ENCODE peak calls at places on chromosomes 5 and 9, in six cellular contexts. S is ureter; C is SW480; D is activated T-cell treated with anti-CD3 and anti-CD28 coated beads for 1 hour; O is IMR-90; M is stimulated activated CD4-positive, alpha-beta T cell treated with anti-CD3 and anti-CD28 coated beads, Interleukin-12 subunit alpha, Interleukin-12 subunit beta, amount 100 ng/mL, for 4 hours. R is an unnamed sample.

GRCh38 chr9:26012797-26013594 is 334.8 kb upstream of the TUSC1 start:
- DNase-seq in C (no peak), D (no peak), S (no peak), M (no peak), O (peak), R (no peak)

GRCh38 chr5:132773114-132773513 is 3.9 kb downstream of the SEPTIN8 start:
- DNase-seq in O (no peak), D (no peak), S (no peak), M (no peak), C (no peak), R (no peak)

GRCh38 chr9:121860744-121861143 is 209.3 kb downstream of the DAB2IP start:
- DNase-seq in S (peak), C (no peak), M (no peak), D (no peak), O (peak), R (no peak)

GRCh38 chr9:130208600-130209347 is 36.6 kb downstream of the NCS1 start:
- DNase-seq in S (no peak), D (no peak), O (no peak), C (no peak), M (no peak), R (no peak)

GRCh38 chr9:97502984-97503861 is 1.8 kb downstream of the TMOD1 start:
- DNase-seq in O (no peak), C (no peak), D (no peak), M (no peak), S (peak), R (no peak)

GRCh38 chr9:114409103-114409780 is 21.5 kb upstream of the AKNA start:
- DNase-seq in O (peak), S (no peak), D (no peak), M (no peak), C (no peak), R (no peak)

GRCh38 chr5:73346878-73347408 is 101.6 kb downstream of the FOXD1 start:
- DNase-seq in D (no peak), M (no peak), O (no peak), S (no peak), C (no peak), R (no peak)

GRCh38 chr9:20427359-20427758 is 194.9 kb downstream of the MLLT3 start:
- DNase-seq in M (no peak), S (no peak), C (no peak), D (no peak), O (no peak), R (no peak)

GRCh38 chr5:169576181-169576598 is 7.4 kb upstream of the SPDL1 start:
- DNase-seq in O (peak), S (no peak), C (no peak), D (no peak), M (no peak), R (no peak)

GRCh38 chr9:109498195-109499060 is at the start of gene PTPN3:
- DNase-seq in O (no peak), M (no peak), C (peak), D (no peak), S (no peak), R (no peak)

GRCh38 chr5:177592010-177592834 is at the start of gene TMED9:
- DNase-seq in M (peak), C (peak), O (peak), D (peak), S (peak), R (peak)

GRCh38 chr9:114202396-114202795 is 47.1 kb downstream of the COL27A1 start:
- DNase-seq in S (no peak), O (no peak), M (no peak), D (no peak), C (no peak), R (no peak)

GRCh38 chr5:128038641-128039040 is 44.9 kb upstream of the SLC12A2 start:
- DNase-seq in O (peak), M (no peak), S (no peak), C (peak), D (no peak), R (no peak)

GRCh38 chr9:72983056-72983455 is 30.2 kb upstream of the ALDH1A1 start:
- DNase-seq in M (no peak), C (no peak), D (no peak), O (no peak), S (no peak), R (no peak)

GRCh38 chr5:162068412-162068811 is 839 bp downstream of the GABRG2 start:
- DNase-seq in S (no peak), C (peak), M (peak), O (no peak), D (no peak), R (no peak)

GRCh38 chr5:41843456-41844112 is 26.6 kb downstream of the OXCT1 start:
- DNase-seq in O (peak), S (no peak), D (no peak), M (no peak), C (peak), R (no peak)

GRCh38 chr5:153496835-153497234 is 6.4 kb downstream of the GRIA1 start:
- DNase-seq in S (no peak), O (peak), M (no peak), C (peak), D (no peak), R (no peak)

GRCh38 chr5:109246841-109247592 is 162.8 kb downstream of the PJA2 start:
- DNase-seq in D (no peak), M (no peak), C (no peak), S (no peak), O (no peak), R (no peak)

GRCh38 chr5:99878830-99879229 is 656.3 kb upstream of the FAM174A start:
- DNase-seq in M (no peak), S (no peak), D (no peak), O (no peak), C (no peak), R (no peak)

GRCh38 chr5:31106742-31107546 is 86.5 kb upstream of the CDH6 start:
- DNase-seq in M (no peak), D (no peak), C (no peak), O (peak), S (no peak), R (no peak)

GRCh38 chr5:143713331-143714032 is 98.5 kb upstream of the HMHB1 start:
- DNase-seq in M (no peak), C (no peak), D (no peak), O (peak), S (no peak), R (no peak)

GRCh38 chr9:136204838-136205706 is at the start of gene LHX3:
- DNase-seq in M (peak), D (peak), O (no peak), S (no peak), C (no peak), R (peak)

GRCh38 chr5:28748446-28748845 is 1710.1 kb upstream of the CDH9 start:
- DNase-seq in C (no peak), D (no peak), O (no peak), M (no peak), S (no peak), R (no peak)

GRCh38 chr9:136107953-136108647 is 10.6 kb downstream of the TMEM250 start:
- DNase-seq in S (peak), O (no peak), C (peak), M (no peak), D (no peak), R (no peak)

GRCh38 chr5:143807401-143807800 is 4.6 kb upstream of the HMHB1 start:
- DNase-seq in S (no peak), M (no peak), O (no peak), C (no peak), D (no peak), R (no peak)